ENCODE peak calls at places on chromosome 20, in four cellular contexts. One of them, this sample, is unnamed.

GRCh38 chr20:5136096-5136495 is 9.3 kb downstream of the CDS2 start:
- DNase-seq in HFFc6: no peak
- DNase-seq in AG10803: no peak
- DNase-seq in progenitor cell of endocrine pancreas: no peak
- DNase-seq in this sample: no peak

GRCh38 chr20:14902432-14903089 is 565.1 kb upstream of the FLRT3 start:
- DNase-seq in progenitor cell of endocrine pancreas: no peak
- DNase-seq in HFFc6: no peak
- DNase-seq in AG10803: no peak
- DNase-seq in this sample: no peak

GRCh38 chr20:60381643-60382400 is 423.6 kb downstream of the CDH26 start:
- DNase-seq in progenitor cell of endocrine pancreas: no peak
- DNase-seq in AG10803: no peak
- DNase-seq in HFFc6: no peak
- DNase-seq in this sample: no peak

GRCh38 chr20:17730069-17730468 is 30.3 kb downstream of the BANF2 start:
- DNase-seq in progenitor cell of endocrine pancreas: no peak
- DNase-seq in HFFc6: no peak
- DNase-seq in AG10803: no peak
- DNase-seq in this sample: no peak

GRCh38 chr20:278607-279571 is 11.7 kb downstream of the C20orf96 start:
- DNase-seq in progenitor cell of endocrine pancreas: no peak
- DNase-seq in HFFc6: no peak
- DNase-seq in AG10803: no peak
- DNase-seq in this sample: no peak

GRCh38 chr20:19774086-19774933 is 16.3 kb downstream of the RIN2 start:
- DNase-seq in AG10803: peak
- DNase-seq in progenitor cell of endocrine pancreas: no peak
- DNase-seq in HFFc6: no peak
- DNase-seq in this sample: no peak

GRCh38 chr20:45909817-45910669 is 1.9 kb downstream of the PLTP start:
- DNase-seq in HFFc6: no peak
- DNase-seq in progenitor cell of endocrine pancreas: no peak
- DNase-seq in AG10803: no peak
- DNase-seq in this sample: no peak

GRCh38 chr20:62958388-62959100 is 6.0 kb downstream of the SLC17A9 start:
- DNase-seq in HFFc6: no peak
- DNase-seq in progenitor cell of endocrine pancreas: no peak
- DNase-seq in AG10803: no peak
- DNase-seq in this sample: no peak

GRCh38 chr20:29876911-29877285 is 1380.6 kb upstream of the DEFB115 start:
- DNase-seq in progenitor cell of endocrine pancreas: no peak
- DNase-seq in AG10803: no peak
- DNase-seq in HFFc6: no peak
- DNase-seq in this sample: no peak

GRCh38 chr20:24488800-24489175 is 19.4 kb downstream of the SYNDIG1 start:
- DNase-seq in AG10803: no peak
- DNase-seq in HFFc6: no peak
- DNase-seq in progenitor cell of endocrine pancreas: no peak
- DNase-seq in this sample: no peak
- TF ChIP-seq CTCF in AG10803: no peak
- TF ChIP-seq CTCF in HFFc6: no peak
- TF ChIP-seq CTCF in progenitor cell of endocrine pancreas: no peak
- TF ChIP-seq CTCF in this sample: no peak

GRCh38 chr20:25468126-25469075 is 60.9 kb downstream of the GINS1 start:
- DNase-seq in HFFc6: no peak
- DNase-seq in AG10803: no peak
- DNase-seq in progenitor cell of endocrine pancreas: no peak
- DNase-seq in this sample: no peak
- TF ChIP-seq CTCF in HFFc6: no peak
- TF ChIP-seq CTCF in AG10803: no peak
- TF ChIP-seq CTCF in progenitor cell of endocrine pancreas: no peak
- TF ChIP-seq CTCF in this sample: no peak

GRCh38 chr20:51417745-51418529 is 124.6 kb downstream of the NFATC2 start:
- DNase-seq in HFFc6: no peak
- DNase-seq in AG10803: no peak
- DNase-seq in progenitor cell of endocrine pancreas: no peak
- DNase-seq in this sample: peak

GRCh38 chr20:51419646-51420045 is 122.9 kb downstream of the NFATC2 start:
- DNase-seq in AG10803: no peak
- DNase-seq in progenitor cell of endocrine pancreas: no peak
- DNase-seq in HFFc6: no peak
- DNase-seq in this sample: no peak

GRCh38 chr20:51420111-51420510 is 122.4 kb downstream of the NFATC2 start:
- DNase-seq in HFFc6: no peak
- DNase-seq in AG10803: peak
- DNase-seq in progenitor cell of endocrine pancreas: no peak
- DNase-seq in this sample: no peak

GRCh38 chr20:51420805-51421204 is 121.7 kb downstream of the NFATC2 start:
- DNase-seq in progenitor cell of endocrine pancreas: no peak
- DNase-seq in AG10803: no peak
- DNase-seq in HFFc6: no peak
- DNase-seq in this sample: no peak

GRCh38 chr20:51419236-51419635 is 123.3 kb downstream of the NFATC2 start:
- DNase-seq in HFFc6: no peak
- DNase-seq in AG10803: no peak
- DNase-seq in progenitor cell of endocrine pancreas: no peak
- DNase-seq in this sample: no peak
- TF ChIP-seq CTCF in HFFc6: no peak
- TF ChIP-seq CTCF in AG10803: no peak
- TF ChIP-seq CTCF in progenitor cell of endocrine pancreas: no peak
- TF ChIP-seq CTCF in this sample: no peak

GRCh38 chr20:15917333-15917732 is 655.9 kb downstream of the KIF16B start:
- DNase-seq in AG10803: no peak
- DNase-seq in progenitor cell of endocrine pancreas: no peak
- DNase-seq in HFFc6: no peak
- DNase-seq in this sample: no peak

GRCh38 chr20:15909995-15910394 is 663.3 kb downstream of the KIF16B start:
- DNase-seq in HFFc6: no peak
- DNase-seq in AG10803: no peak
- DNase-seq in progenitor cell of endocrine pancreas: no peak
- DNase-seq in this sample: no peak

GRCh38 chr20:15911557-15911956 is 661.7 kb downstream of the KIF16B start:
- DNase-seq in HFFc6: no peak
- DNase-seq in progenitor cell of endocrine pancreas: no peak
- DNase-seq in AG10803: no peak
- DNase-seq in this sample: no peak

GRCh38 chr20:15916623-15917022 is 656.6 kb downstream of the KIF16B start:
- DNase-seq in progenitor cell of endocrine pancreas: no peak
- DNase-seq in AG10803: no peak
- DNase-seq in HFFc6: no peak
- DNase-seq in this sample: no peak

DNA sequence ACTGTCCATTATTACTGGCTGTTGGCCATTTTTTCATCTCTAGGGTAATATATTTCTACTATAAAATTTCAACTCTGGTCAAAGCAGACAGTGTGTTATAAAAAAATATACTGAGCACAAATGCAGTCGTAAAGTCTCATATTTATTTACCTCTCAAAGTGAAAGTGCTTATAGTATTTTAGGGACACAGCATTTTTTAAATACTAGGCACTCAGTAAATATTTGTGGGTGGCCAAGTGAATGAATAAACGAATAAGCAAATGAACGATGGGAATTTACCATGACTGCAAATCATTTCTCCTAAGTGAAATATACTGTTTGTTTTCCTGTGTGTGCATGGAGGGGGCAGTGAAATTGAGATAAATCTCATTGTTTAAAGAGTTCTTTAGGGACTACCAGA is 659.6 kb downstream of the KIF16B start:
- DNase-seq in AG10803: no peak
- DNase-seq in progenitor cell of endocrine pancreas: no peak
- DNase-seq in HFFc6: no peak
- DNase-seq in this sample: no peak
- TF ChIP-seq CTCF in AG10803: no peak
- TF ChIP-seq CTCF in progenitor cell of endocrine pancreas: no peak
- TF ChIP-seq CTCF in HFFc6: no peak
- TF ChIP-seq CTCF in this sample: no peak

GRCh38 chr20:1325173-1326030 is 3.5 kb downstream of the SDCBP2 start:
- DNase-seq in HFFc6: peak
- DNase-seq in AG10803: peak
- DNase-seq in progenitor cell of endocrine pancreas: peak
- DNase-seq in this sample: peak
- TF ChIP-seq CTCF in HFFc6: peak
- TF ChIP-seq CTCF in AG10803: peak
- TF ChIP-seq CTCF in progenitor cell of endocrine pancreas: peak
- TF ChIP-seq CTCF in this sample: no peak

DNA sequence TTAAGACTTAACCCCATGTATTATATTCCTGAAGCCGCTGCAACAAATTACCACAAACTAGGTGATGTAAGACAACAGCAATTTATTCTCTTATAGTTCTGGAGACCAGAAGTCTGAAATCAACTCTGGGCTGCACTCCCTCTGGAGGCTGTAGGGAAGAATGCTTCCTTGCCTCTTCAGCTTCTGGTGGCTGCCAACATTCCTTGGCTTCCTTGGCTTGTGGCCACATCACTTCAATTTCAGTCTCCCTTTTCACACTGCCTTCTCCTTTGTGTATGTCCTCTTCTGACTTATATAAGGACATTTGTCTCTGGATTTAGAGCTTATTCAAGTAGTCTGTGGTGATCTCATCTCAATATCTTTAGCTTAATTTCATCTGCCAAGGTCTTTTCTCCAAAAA is 141.6 kb downstream of the DHX35 start:
- DNase-seq in progenitor cell of endocrine pancreas: no peak
- DNase-seq in AG10803: peak
- DNase-seq in HFFc6: no peak
- DNase-seq in this sample: no peak
- TF ChIP-seq CTCF in progenitor cell of endocrine pancreas: no peak
- TF ChIP-seq CTCF in AG10803: peak
- TF ChIP-seq CTCF in HFFc6: peak
- TF ChIP-seq CTCF in this sample: no peak

GRCh38 chr20:51318058-51318960 is 224.2 kb downstream of the NFATC2 start:
- DNase-seq in HFFc6: no peak
- DNase-seq in AG10803: no peak
- DNase-seq in progenitor cell of endocrine pancreas: peak
- DNase-seq in this sample: peak
- TF ChIP-seq CTCF in HFFc6: peak
- TF ChIP-seq CTCF in AG10803: peak
- TF ChIP-seq CTCF in progenitor cell of endocrine pancreas: peak
- TF ChIP-seq CTCF in this sample: peak

GRCh38 chr20:7199867-7200266 is 432.4 kb downstream of the BMP2 start:
- DNase-seq in progenitor cell of endocrine pancreas: no peak
- DNase-seq in HFFc6: no peak
- DNase-seq in AG10803: no peak
- DNase-seq in this sample: no peak
- TF ChIP-seq CTCF in progenitor cell of endocrine pancreas: no peak
- TF ChIP-seq CTCF in HFFc6: no peak
- TF ChIP-seq CTCF in AG10803: no peak
- TF ChIP-seq CTCF in this sample: no peak

GRCh38 chr20:58192567-58192966 is 35.9 kb downstream of the ANKRD60 start:
- DNase-seq in HFFc6: no peak
- DNase-seq in AG10803: no peak
- DNase-seq in progenitor cell of endocrine pancreas: no peak
- DNase-seq in this sample: peak
- TF ChIP-seq CTCF in HFFc6: peak
- TF ChIP-seq CTCF in AG10803: peak
- TF ChIP-seq CTCF in progenitor cell of endocrine pancreas: peak
- TF ChIP-seq CTCF in this sample: peak

DNA sequence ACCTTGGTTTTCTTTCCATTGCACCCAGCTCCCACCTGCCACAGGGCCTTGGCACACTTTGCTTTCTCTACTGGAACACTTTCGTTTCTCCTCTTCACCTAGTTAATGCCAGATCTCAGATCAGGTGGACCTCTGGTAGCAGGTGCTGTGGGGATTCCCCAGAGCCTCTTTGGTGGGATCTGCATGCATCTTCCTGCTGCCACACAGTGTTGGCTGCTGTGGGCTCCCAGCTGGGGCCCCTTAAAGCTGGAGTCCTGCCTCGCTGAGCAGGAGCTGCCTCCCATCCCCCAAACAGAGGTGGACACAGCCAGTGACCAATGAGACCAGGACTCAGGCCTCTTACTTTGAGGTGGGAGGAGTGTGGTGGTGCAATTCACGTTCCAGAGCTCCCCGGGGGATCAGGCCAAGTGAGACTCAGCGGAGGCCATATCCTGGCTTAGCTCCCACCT is 28.4 kb downstream of the CEBPB start:
- DNase-seq in progenitor cell of endocrine pancreas: no peak
- DNase-seq in HFFc6: no peak
- DNase-seq in AG10803: no peak
- DNase-seq in this sample: no peak
- TF ChIP-seq CTCF in progenitor cell of endocrine pancreas: no peak
- TF ChIP-seq CTCF in HFFc6: no peak
- TF ChIP-seq CTCF in AG10803: no peak
- TF ChIP-seq CTCF in this sample: no peak